ENCODE peak calls at places on chromosomes 12 and 14, in nine cellular contexts. N, D, L, Y, F, O, M, U and V are unnamed samples.

GRCh38 chr12:8562310-8562709 is 21.6 kb upstream of the CLEC4E start:
- DNase-seq in N (no peak), D (no peak), L (no peak), Y (peak; percentile 61), F (no peak), O (no peak), M (no peak), U (no peak), V (no peak)

GRCh38 chr14:54220122-54220691 is 176.6 kb upstream of the CDKN3 start:
- DNase-seq in N (no peak), D (no peak), L (no peak), Y (peak; percentile 66), F (no peak), O (no peak), M (no peak), U (no peak), V (no peak)

GRCh38 chr14:105862581-105863239 is 336.3 kb downstream of the TMEM121 start:
- DNase-seq in N (no peak), D (no peak), L (no peak), Y (no peak), F (no peak), O (no peak), M (no peak), U (no peak), V (no peak)

GRCh38 chr12:64066776-64067175 is 155.3 kb downstream of the KICS2 start:
- DNase-seq in N (no peak), D (no peak), L (no peak), Y (no peak), F (no peak), O (no peak), M (no peak), U (no peak), V (no peak)

GRCh38 chr12:6224550-6224949 is 24.4 kb downstream of the CD9 start:
- DNase-seq in N (no peak), D (peak; percentile 94), L (no peak), Y (no peak), F (no peak), O (no peak), M (peak; percentile 86), U (peak; percentile 84), V (no peak)

GRCh38 chr12:6782903-6783571 is 6.3 kb upstream of the CD4 start:
- DNase-seq in N (no peak), D (no peak), L (no peak), Y (no peak), F (no peak), O (no peak), M (no peak), U (no peak), V (no peak)

GRCh38 chr14:51398898-51399297 is 158.9 kb downstream of the TMX1 start:
- DNase-seq in N (peak; percentile 83), D (peak; percentile 30), L (no peak), Y (no peak), F (no peak), O (no peak), M (peak; percentile 61), U (no peak), V (peak; percentile 68)

GRCh38 chr12:52436000-52436827 is 2.0 kb upstream of the KRT75 start:
- DNase-seq in N (no peak), D (no peak), L (no peak), Y (no peak), F (no peak), O (no peak), M (no peak), U (no peak), V (no peak)

GRCh38 chr14:71931492-71932228 is 569 bp upstream of the RGS6 start:
- DNase-seq in N (no peak), D (no peak), L (no peak), Y (no peak), F (no peak), O (no peak), M (no peak), U (no peak), V (no peak)

GRCh38 chr12:104426926-104427546 is 29.7 kb upstream of the CHST11 start:
- DNase-seq in N (no peak), D (no peak), L (no peak), Y (no peak), F (no peak), O (no peak), M (peak; percentile 6), U (no peak), V (peak; percentile 55)

GRCh38 chr12:126772171-126772864 is 1494.7 kb upstream of the TMEM132C start:
- DNase-seq in N (peak; percentile 26), D (no peak), L (peak; percentile 9), Y (no peak), F (no peak), O (no peak), M (peak; percentile 95), U (no peak), V (no peak)